ENCODE peak calls at places on chromosomes 12 and 14, in eight cellular contexts. T is retinal pigment epithelial cell, F is colonic mucosa, A is heart left ventricle, J is esophagus squamous epithelium, M is hepatocyte, Q is mesothelial cell of epicardium, Y is fibroblast of pulmonary artery. O is an unnamed sample.

GRCh38 chr12:99287136-99287535 is 360.4 kb upstream of the GARIN6 start:
- DNase-seq in T (no peak), F (no peak), A (no peak), J (no peak), M (no peak), Q (no peak), Y (no peak), O (no peak)

GRCh38 chr14:83255015-83255726 is 1721.5 kb upstream of the SEL1L start:
- DNase-seq in T (no peak), F (no peak), A (no peak), J (no peak), M (no peak), Q (no peak), Y (no peak), O (no peak)

GRCh38 chr14:90850487-90850886 is 34.3 kb upstream of the TTC7B start:
- DNase-seq in T (peak; percentile 37), F (no peak), A (no peak), J (no peak), M (no peak), Q (no peak), Y (peak; percentile 71), O (no peak)

GRCh38 chr12:65740873-65741600 is 83.2 kb upstream of the HMGA2 start:
- DNase-seq in T (no peak), F (peak; percentile 90), A (peak; percentile 75), J (no peak), M (peak; percentile 89), Q (peak; percentile 94), Y (peak; percentile 84), O (peak; percentile 96)

GRCh38 chr12:95705143-95705542 is 85.4 kb downstream of the NTN4 start:
- DNase-seq in T (no peak), F (no peak), A (no peak), J (no peak), M (no peak), Q (no peak), Y (no peak), O (no peak)

GRCh38 chr14:93964281-93964680 is 12.1 kb downstream of the ASB2 start:
- DNase-seq in T (no peak), F (no peak), A (no peak), J (no peak), M (no peak), Q (no peak), Y (no peak), O (no peak)

GRCh38 chr12:82996168-82996812 is 309.6 kb downstream of the TMTC2 start:
- DNase-seq in T (no peak), F (no peak), A (no peak), J (no peak), M (peak; percentile 18), Q (no peak), Y (no peak), O (no peak)

GRCh38 chr12:102634216-102634615 is 153.9 kb upstream of the IGF1 start:
- DNase-seq in T (no peak), F (no peak), A (no peak), J (no peak), M (no peak), Q (no peak), Y (peak; percentile 44), O (no peak)

GRCh38 chr12:28955491-28955890 is 193.6 kb upstream of the FAR2 start:
- DNase-seq in T (no peak), F (no peak), A (no peak), J (no peak), M (no peak), Q (no peak), Y (no peak), O (no peak)

GRCh38 chr12:43653917-43654316 is 101.9 kb upstream of the ADAMTS20 start:
- DNase-seq in T (no peak), F (no peak), A (no peak), J (no peak), M (peak; percentile 18), Q (no peak), Y (no peak), O (no peak)

GRCh38 chr14:38255673-38256357 is at the start of gene CLEC14A:
- DNase-seq in T (no peak), F (peak; percentile 18), A (peak; percentile 89), J (no peak), M (peak; percentile 21), Q (peak; percentile 46), Y (no peak), O (peak; percentile 45)

GRCh38 chr12:53063708-53064612 is 14.1 kb downstream of the TNS2 start:
- DNase-seq in T (no peak), F (peak; percentile 33), A (peak; percentile 81), J (no peak), M (peak; percentile 15), Q (no peak), Y (peak; percentile 61), O (no peak)

GRCh38 chr14:38197761-38198345 is 9.9 kb upstream of the SSTR1 start:
- DNase-seq in T (no peak), F (no peak), A (no peak), J (no peak), M (no peak), Q (no peak), Y (no peak), O (no peak)

GRCh38 chr12:27305673-27306504 is 26.7 kb upstream of the BMAL2 start:
- DNase-seq in T (no peak), F (no peak), A (no peak), J (no peak), M (peak; percentile 52), Q (no peak), Y (peak; percentile 78), O (no peak)

GRCh38 chr14:105879867-105880561 is 353.6 kb downstream of the TMEM121 start:
- DNase-seq in T (no peak), F (no peak), A (no peak), J (no peak), M (no peak), Q (peak; percentile 24), Y (no peak), O (no peak)

GRCh38 chr12:25648460-25648859 is 95.4 kb upstream of the LMNTD1 start:
- DNase-seq in T (no peak), F (no peak), A (peak; percentile 16), J (no peak), M (peak; percentile 66), Q (no peak), Y (peak; percentile 68), O (peak; percentile 16)

GRCh38 chr12:38898001-38898684 is 7.2 kb downstream of the CPNE8 start:
- DNase-seq in T (no peak), F (no peak), A (no peak), J (no peak), M (no peak), Q (no peak), Y (no peak), O (no peak)

GRCh38 chr12:52171950-52172512 is 19.8 kb downstream of the KRT80 start:
- DNase-seq in T (no peak), F (peak; percentile 57), A (no peak), J (no peak), M (no peak), Q (no peak), Y (no peak), O (peak; percentile 56)

GRCh38 chr12:47651368-47652254 is 54.2 kb downstream of the RPAP3 start:
- DNase-seq in T (peak; percentile 13), F (peak; percentile 46), A (peak; percentile 47), J (no peak), M (peak; percentile 81), Q (no peak), Y (peak; percentile 77), O (peak; percentile 35)

GRCh38 chr12:123271182-123271491 is 519 bp downstream of the CDK2AP1 start:
- DNase-seq in T (no peak), F (peak; percentile 73), A (peak; percentile 84), J (no peak), M (peak; percentile 90), Q (peak; percentile 83), Y (peak; percentile 57), O (peak; percentile 84)

GRCh38 chr12:113271853-113272561 is 50.7 kb downstream of the TPCN1 start:
- DNase-seq in T (peak; percentile 64), F (peak; percentile 66), A (peak; percentile 83), J (no peak), M (peak; percentile 69), Q (no peak), Y (peak; percentile 93), O (no peak)

GRCh38 chr12:130871286-130872178 is at the start of gene RAN:
- DNase-seq in T (peak; percentile 61), F (peak; percentile 89), A (peak; percentile 92), J (peak; percentile 66), M (peak; percentile 98), Q (peak; percentile 88), Y (peak; percentile 96), O (peak; percentile 89)

DNA sequence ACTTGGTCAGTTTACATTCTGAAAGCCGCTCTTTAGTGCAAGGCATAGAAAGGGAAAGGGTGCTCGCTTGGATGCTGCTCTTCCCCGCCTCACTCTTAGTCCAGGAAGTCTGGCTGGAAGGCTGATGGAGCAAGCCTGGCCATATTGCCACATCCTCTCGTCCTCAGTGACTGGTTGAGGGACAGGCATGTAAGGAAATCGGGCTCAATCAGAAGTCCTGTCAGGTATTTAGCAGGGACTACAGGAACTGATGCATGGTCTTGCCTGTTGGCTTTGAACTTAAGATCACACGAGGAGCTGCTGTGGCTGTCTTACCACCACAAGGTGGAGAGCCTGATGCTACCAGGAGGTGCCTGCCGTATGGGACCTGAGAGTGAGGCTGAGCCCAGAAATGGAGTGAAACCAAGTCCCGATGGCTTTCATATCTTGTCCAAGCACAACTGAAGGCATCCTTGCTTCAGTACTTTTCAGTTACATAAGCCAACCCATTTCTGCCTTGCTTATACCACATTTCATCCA is 10.7 kb upstream of the C12orf75 start:
- DNase-seq in T (no peak), F (no peak), A (no peak), J (no peak), M (no peak), Q (no peak), Y (no peak), O (no peak)
- TF ChIP-seq CTCF in T (no peak), F (no peak), A (no peak), J (no peak), M (no peak), Q (no peak), Y (no peak), O (no peak)

DNA sequence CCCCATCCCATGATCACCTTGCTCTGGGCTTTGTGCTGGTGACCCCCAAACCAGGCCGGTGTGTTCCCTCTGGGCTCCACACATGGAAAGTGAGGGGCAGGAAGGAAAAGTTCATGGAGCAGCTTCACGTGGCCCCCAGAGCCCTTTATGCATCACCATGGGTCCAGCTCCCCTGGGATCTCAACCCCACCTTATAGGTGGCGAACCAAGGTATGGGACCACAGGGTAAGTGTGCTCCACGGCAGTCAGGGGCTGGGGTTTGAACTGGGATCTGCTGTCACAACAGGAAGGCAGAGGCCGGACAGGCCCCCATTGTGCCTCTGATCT is 7.4 kb upstream of the BEGAIN start:
- DNase-seq in T (no peak), F (no peak), A (no peak), J (no peak), M (no peak), Q (no peak), Y (no peak), O (no peak)
- TF ChIP-seq CTCF in T (no peak), F (no peak), A (no peak), J (no peak), M (no peak), Q (no peak), Y (no peak), O (no peak)

GRCh38 chr14:62162998-62163589 is 400.9 kb downstream of the SNAPC1 start:
- DNase-seq in T (no peak), F (no peak), A (no peak), J (no peak), M (peak; percentile 64), Q (peak; percentile 41), Y (peak; percentile 67), O (peak; percentile 28)

GRCh38 chr14:62168564-62169155 is 406.4 kb downstream of the SNAPC1 start:
- DNase-seq in T (no peak), F (no peak), A (no peak), J (no peak), M (no peak), Q (no peak), Y (no peak), O (no peak)
- TF ChIP-seq CTCF in T (peak; percentile 38), F (no peak), A (no peak), J (no peak), M (peak; percentile 22), Q (no peak), Y (peak; percentile 13), O (no peak)

GRCh38 chr12:119729871-119730270 is 61.9 kb downstream of the PRKAB1 start:
- DNase-seq in T (no peak), F (no peak), A (no peak), J (no peak), M (no peak), Q (no peak), Y (no peak), O (no peak)
- TF ChIP-seq CTCF in T (no peak), F (no peak), A (no peak), J (no peak), M (no peak), Q (no peak), Y (no peak), O (no peak)

O was measured in nephron progenitor cell.